ENCODE peak calls at places on chromosomes 3 and 15, in five cellular contexts. E is fibroblast of lung, J is HCT116, O is GM23338, G is ovary. V is an unnamed sample.

GRCh38 chr3:52086461-52086860 is 30.1 kb upstream of the DUSP7 start:
- DNase-seq in E (no peak), G (peak; percentile 6), J (no peak), O (no peak), V (no peak)

GRCh38 chr3:43372809-43373587 is 86.7 kb downstream of the SNRK start:
- DNase-seq in E (peak; percentile 38), G (no peak), J (no peak), O (peak; percentile 72), V (no peak)

GRCh38 chr15:58536414-58536813 is 104.6 kb downstream of the LIPC start:
- DNase-seq in J (no peak), O (no peak), E (no peak), G (no peak), V (no peak)

GRCh38 chr3:169528289-169528688 is 135.2 kb downstream of the MECOM start:
- DNase-seq in J (no peak), O (no peak), E (peak; percentile 60), G (no peak), V (no peak)

GRCh38 chr3:123424321-123424998 is 24.4 kb downstream of the ADCY5 start:
- DNase-seq in E (no peak), O (no peak), G (peak; percentile 80), J (no peak), V (no peak)

GRCh38 chr3:129626744-129627349 is 20.4 kb upstream of the PLXND1 start:
- DNase-seq in J (peak; percentile 78), E (peak; percentile 81), G (peak; percentile 87), O (peak; percentile 95), V (peak; percentile 40)

GRCh38 chr3:12395349-12396012 is 88.8 kb upstream of the TSEN2 start:
- DNase-seq in E (peak; percentile 36), G (no peak), J (no peak), O (no peak), V (no peak)

GRCh38 chr3:124783696-124784095 is 53.4 kb downstream of the UMPS start:
- DNase-seq in O (no peak), E (peak; percentile 40), G (no peak), J (no peak), V (no peak)

GRCh38 chr3:154954750-154955149 is 125.4 kb upstream of the MME start:
- DNase-seq in G (no peak), O (peak; percentile 63), J (peak; percentile 51), E (peak; percentile 24), V (no peak)

GRCh38 chr15:42080585-42081462 is 13.5 kb downstream of the PLA2G4D start:
- DNase-seq in J (no peak), O (peak; percentile 68), E (peak; percentile 12), G (no peak), V (no peak)

GRCh38 chr15:49832421-49832980 is 211.7 kb downstream of the DTWD1 start:
- DNase-seq in O (peak; percentile 75), E (peak; percentile 25), G (no peak), J (no peak), V (no peak)

GRCh38 chr3:160754371-160754854 is 1.6 kb upstream of the PPM1L start:
- DNase-seq in G (peak; percentile 41), O (peak; percentile 72), E (peak; percentile 60), J (no peak), V (peak; percentile 3)

GRCh38 chr15:73927003-73927475 is 777 bp downstream of the LOXL1 start:
- DNase-seq in J (peak; percentile 6), G (peak; percentile 72), E (no peak), O (peak; percentile 75), V (no peak)

GRCh38 chr15:47963265-47963664 is 157.5 kb upstream of the SLC24A5 start:
- DNase-seq in G (no peak), E (no peak), O (no peak), J (no peak), V (no peak)

GRCh38 chr15:52787123-52787503 is 3.0 kb downstream of the ONECUT1 start:
- DNase-seq in E (no peak), O (peak; percentile 81), J (no peak), G (no peak), V (no peak)

GRCh38 chr3:123084738-123085237 is 18.0 kb downstream of the PDIA5 start:
- DNase-seq in G (peak; percentile 55), J (no peak), E (peak; percentile 42), O (no peak), V (no peak)

GRCh38 chr15:40911139-40911538 is 16.9 kb downstream of the VPS18 start:
- DNase-seq in G (no peak), O (peak; percentile 82), J (no peak), E (no peak), V (no peak)

GRCh38 chr15:72237286-72238224 is 6.6 kb upstream of the PKM start:
- DNase-seq in J (peak; percentile 92), E (peak; percentile 98), O (peak; percentile 70), G (no peak), V (no peak)

GRCh38 chr15:56251315-56252091 is 7.8 kb upstream of the RFX7 start:
- DNase-seq in G (no peak), J (no peak), E (no peak), O (no peak), V (no peak)

GRCh38 chr3:161475905-161476304 is 20.7 kb upstream of the OTOL1 start:
- DNase-seq in J (peak; percentile 72), O (no peak), G (no peak), E (peak; percentile 55), V (no peak)

GRCh38 chr3:50323092-50323600 is 601 bp upstream of the HYAL2 start:
- DNase-seq in E (no peak), G (no peak), O (no peak), J (no peak), V (no peak)

GRCh38 chr3:107704477-107704876 is 181.7 kb downstream of the BBX start:
- DNase-seq in E (peak; percentile 60), G (no peak), J (no peak), O (no peak), V (no peak)

GRCh38 chr3:184907941-184908649 is 96.1 kb downstream of the VPS8 start:
- DNase-seq in E (no peak), G (peak; percentile 16), O (peak; percentile 25), J (no peak), V (no peak)

GRCh38 chr3:127337001-127337400 is 49.2 kb upstream of the PRR20G start:
- DNase-seq in O (no peak), E (no peak), J (no peak), G (no peak), V (no peak)

GRCh38 chr3:52524258-52524751 is 9.4 kb downstream of the NT5DC2 start:
- DNase-seq in O (no peak), J (no peak), G (peak; percentile 26), E (no peak), V (no peak)

GRCh38 chr3:122146466-122146865 is 37.0 kb upstream of the CASR start:
- DNase-seq in G (no peak), J (no peak), E (no peak), O (no peak), V (no peak)

GRCh38 chr3:137061186-137061585 is 103.4 kb downstream of the IL20RB start:
- DNase-seq in E (no peak), O (no peak), J (no peak), G (no peak), V (no peak)

GRCh38 chr3:98697225-98697624 is 65.9 kb upstream of the ST3GAL6 start:
- DNase-seq in O (no peak), G (no peak), E (peak; percentile 30), J (no peak), V (no peak)

GRCh38 chr15:40042791-40043320 is 3.9 kb upstream of the SRP14 start:
- DNase-seq in O (no peak), G (no peak), E (no peak), J (no peak), V (no peak)

GRCh38 chr3:188860147-188860546 is 311.6 kb upstream of the TPRG1 start:
- DNase-seq in E (peak; percentile 60), G (no peak), O (no peak), J (no peak), V (no peak)

GRCh38 chr3:154181127-154181691 is 60.0 kb downstream of the ARHGEF26 start:
- DNase-seq in J (no peak), E (no peak), O (no peak), G (no peak), V (no peak)

GRCh38 chr15:75696854-75697259 is 15.8 kb downstream of the CSPG4 start:
- DNase-seq in O (no peak), J (no peak), G (no peak), E (no peak), V (no peak)

GRCh38 chr3:72177075-72178050 is 392.4 kb upstream of the PROK2 start:
- DNase-seq in J (no peak), O (no peak), G (peak; percentile 55), E (peak; percentile 57), V (no peak)

GRCh38 chr3:46643701-46644100 is 31.4 kb downstream of the FAM240A start:
- DNase-seq in E (no peak), O (no peak), G (no peak), J (no peak), V (no peak)

GRCh38 chr3:46648096-46648495 is 35.8 kb downstream of the FAM240A start:
- DNase-seq in E (no peak), G (no peak), J (no peak), O (no peak), V (no peak)

GRCh38 chr3:46646700-46647099 is 34.4 kb downstream of the FAM240A start:
- DNase-seq in E (peak; percentile 59), G (no peak), O (no peak), J (no peak), V (no peak)

GRCh38 chr3:46651084-46651483 is 38.8 kb downstream of the FAM240A start:
- DNase-seq in E (no peak), G (no peak), O (no peak), J (no peak), V (no peak)

GRCh38 chr3:46649436-46649835 is 37.1 kb downstream of the FAM240A start:
- DNase-seq in G (no peak), E (peak; percentile 27), O (no peak), J (no peak), V (no peak)
- H3K4me3 ChIP-seq in G (no peak overlapping the region), E (no peak overlapping the region), O (no peak overlapping the region), J (no peak overlapping the region), V (no peak overlapping the region)

GRCh38 chr15:63403254-63403945 is 21.8 kb upstream of the CA12 start:
- DNase-seq in J (no peak), O (no peak), G (no peak), E (no peak), V (no peak)
- TF ChIP-seq CTCF in J (no peak), O (no peak), G (no peak), E (no peak), V (no peak)

GRCh38 chr15:43534897-43535296 is 17.5 kb downstream of the MAP1A start:
- DNase-seq in E (no peak), J (no peak), G (no peak), O (no peak), V (no peak)
- H3K36me3 ChIP-seq in E (peaks cover 3% of the 10 kb centered on the region), J (peaks cover 2% of the 10 kb centered on the region), G (no peaks in the 10 kb centered on the region), O (no peaks in the 10 kb centered on the region), V (peaks cover 39% of the 10 kb centered on the region)

DNA sequence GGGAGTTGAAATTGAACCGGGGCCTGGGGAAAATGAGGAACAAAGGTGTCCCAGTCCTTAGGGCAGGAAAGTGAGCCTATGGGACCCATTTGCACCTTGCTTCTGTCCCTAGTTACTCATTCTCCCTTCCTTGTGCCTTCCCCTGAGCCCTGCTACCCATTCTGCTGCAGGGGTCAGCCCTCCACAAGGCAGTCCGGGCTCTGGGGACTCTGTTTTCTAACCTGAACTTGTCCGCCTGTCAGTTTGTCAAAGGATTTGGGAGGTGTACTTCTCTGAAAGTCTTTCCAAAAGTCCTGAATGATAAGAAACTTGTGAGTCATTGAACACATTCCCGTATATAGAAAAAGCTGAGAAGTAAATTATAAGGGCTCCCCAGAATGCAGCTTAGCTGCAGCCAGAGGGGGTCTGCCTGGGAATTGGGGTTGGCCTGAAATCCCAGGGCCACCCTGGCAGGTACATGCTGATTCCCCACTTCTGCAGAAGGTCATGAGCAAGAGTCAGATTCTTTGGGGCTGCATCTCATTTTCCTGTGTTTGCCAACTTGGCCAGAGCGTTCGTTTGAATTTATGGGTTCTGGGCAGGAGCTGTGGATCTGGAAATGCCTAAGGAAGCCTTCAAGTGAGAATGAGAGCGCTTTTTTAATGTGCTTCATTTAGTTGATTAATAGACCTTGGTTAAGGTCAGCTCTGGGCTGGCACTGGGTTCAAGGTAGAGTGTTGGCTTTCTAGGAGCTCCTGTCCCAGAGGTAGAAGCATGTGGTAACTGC is 2.9 kb downstream of the SLC6A6 start:
- DNase-seq in J (no peak), O (no peak), G (no peak), E (peak; percentile 45), V (no peak)
- H3K4me3 ChIP-seq in J (no peak overlapping the region), O (peak overlapping the region; percentile 98), G (peak overlapping the region; percentile 43), E (no peak overlapping the region), V (no peak overlapping the region)